ENCODE peak calls at places on chromosome X, in seven cellular contexts. One of them, this sample, is unnamed.

GRCh38 chrX:134801267-134801666 is 143.0 kb upstream of the PLAC1 start:
- DNase-seq in astrocyte of the cerebellum: no peak
- DNase-seq in Peyer's patch: no peak
- DNase-seq in osteoblast: no peak
- DNase-seq in neural progenitor cell: no peak
- DNase-seq in H1: no peak
- DNase-seq in CD4-positive, alpha-beta T cell: no peak
- DNase-seq in this sample: no peak

GRCh38 chrX:153408871-153409351 is 2.4 kb upstream of the ZFP92 start:
- DNase-seq in CD4-positive, alpha-beta T cell: no peak
- DNase-seq in neural progenitor cell: no peak
- DNase-seq in H1: no peak
- DNase-seq in astrocyte of the cerebellum: no peak
- DNase-seq in Peyer's patch: no peak
- DNase-seq in osteoblast: peak; percentile 79
- DNase-seq in this sample: no peak

GRCh38 chrX:63585936-63586335 is 199.1 kb downstream of the ARHGEF9 start:
- DNase-seq in H1: no peak
- DNase-seq in osteoblast: no peak
- DNase-seq in CD4-positive, alpha-beta T cell: no peak
- DNase-seq in astrocyte of the cerebellum: no peak
- DNase-seq in neural progenitor cell: no peak
- DNase-seq in Peyer's patch: no peak
- DNase-seq in this sample: no peak

GRCh38 chrX:71974916-71975315 is 64.3 kb downstream of the NHSL2 start:
- DNase-seq in neural progenitor cell: no peak
- DNase-seq in Peyer's patch: no peak
- DNase-seq in H1: no peak
- DNase-seq in astrocyte of the cerebellum: no peak
- DNase-seq in osteoblast: no peak
- DNase-seq in CD4-positive, alpha-beta T cell: no peak
- DNase-seq in this sample: no peak

GRCh38 chrX:41686788-41687187 is 2.0 kb upstream of the GPR34 start:
- DNase-seq in astrocyte of the cerebellum: no peak
- DNase-seq in osteoblast: no peak
- DNase-seq in neural progenitor cell: no peak
- DNase-seq in CD4-positive, alpha-beta T cell: no peak
- DNase-seq in Peyer's patch: no peak
- DNase-seq in H1: no peak
- DNase-seq in this sample: no peak

GRCh38 chrX:156001667-156002021 is 4.1 kb downstream of the IL9R start:
- DNase-seq in osteoblast: no peak
- DNase-seq in CD4-positive, alpha-beta T cell: no peak
- DNase-seq in H1: no peak
- DNase-seq in Peyer's patch: no peak
- DNase-seq in neural progenitor cell: no peak
- DNase-seq in astrocyte of the cerebellum: no peak
- DNase-seq in this sample: no peak

GRCh38 chrX:39948564-39948963 is 149.2 kb downstream of the BCOR start:
- DNase-seq in osteoblast: no peak
- DNase-seq in CD4-positive, alpha-beta T cell: no peak
- DNase-seq in neural progenitor cell: peak; percentile 22
- DNase-seq in Peyer's patch: no peak
- DNase-seq in H1: no peak
- DNase-seq in astrocyte of the cerebellum: no peak
- DNase-seq in this sample: no peak

GRCh38 chrX:23742174-23742692 is 843 bp downstream of the ACOT9 start:
- DNase-seq in CD4-positive, alpha-beta T cell: no peak
- DNase-seq in H1: no peak
- DNase-seq in Peyer's patch: no peak
- DNase-seq in neural progenitor cell: peak; percentile 36
- DNase-seq in astrocyte of the cerebellum: peak; percentile 36
- DNase-seq in osteoblast: peak; percentile 75
- DNase-seq in this sample: peak; percentile 56

GRCh38 chrX:18654873-18655836 is 16.8 kb downstream of the RS1 start:
- DNase-seq in Peyer's patch: no peak
- DNase-seq in osteoblast: no peak
- DNase-seq in astrocyte of the cerebellum: peak; percentile 20
- DNase-seq in neural progenitor cell: no peak
- DNase-seq in H1: no peak
- DNase-seq in CD4-positive, alpha-beta T cell: no peak
- DNase-seq in this sample: no peak

GRCh38 chrX:112888916-112889315 is 48.3 kb upstream of the AMOT start:
- DNase-seq in neural progenitor cell: peak; percentile 23
- DNase-seq in astrocyte of the cerebellum: no peak
- DNase-seq in osteoblast: peak; percentile 25
- DNase-seq in CD4-positive, alpha-beta T cell: no peak
- DNase-seq in Peyer's patch: no peak
- DNase-seq in H1: no peak
- DNase-seq in this sample: no peak

GRCh38 chrX:55451990-55452824 is at the start of gene MAGEH1:
- DNase-seq in H1: peak; percentile 62
- DNase-seq in neural progenitor cell: peak; percentile 73
- DNase-seq in CD4-positive, alpha-beta T cell: peak; percentile 68
- DNase-seq in osteoblast: peak; percentile 64
- DNase-seq in astrocyte of the cerebellum: peak; percentile 31
- DNase-seq in Peyer's patch: peak; percentile 74
- DNase-seq in this sample: peak; percentile 31

GRCh38 chrX:130738638-130739195 is 164.3 kb downstream of the ENOX2 start:
- DNase-seq in neural progenitor cell: peak; percentile 12
- DNase-seq in CD4-positive, alpha-beta T cell: no peak
- DNase-seq in osteoblast: no peak
- DNase-seq in Peyer's patch: no peak
- DNase-seq in H1: peak; percentile 47
- DNase-seq in astrocyte of the cerebellum: no peak
- DNase-seq in this sample: no peak

GRCh38 chrX:112512509-112512908 is 167.2 kb downstream of the LHFPL1 start:
- DNase-seq in neural progenitor cell: peak; percentile 18
- DNase-seq in osteoblast: no peak
- DNase-seq in astrocyte of the cerebellum: no peak
- DNase-seq in Peyer's patch: no peak
- DNase-seq in H1: no peak
- DNase-seq in CD4-positive, alpha-beta T cell: no peak
- DNase-seq in this sample: no peak

GRCh38 chrX:43644124-43644701 is 11.9 kb upstream of the MAOA start:
- DNase-seq in CD4-positive, alpha-beta T cell: no peak
- DNase-seq in H1: no peak
- DNase-seq in astrocyte of the cerebellum: peak; percentile 62
- DNase-seq in neural progenitor cell: peak; percentile 27
- DNase-seq in Peyer's patch: no peak
- DNase-seq in osteoblast: peak; percentile 78
- DNase-seq in this sample: no peak

GRCh38 chrX:20361081-20361889 is 94.6 kb upstream of the RPS6KA3 start:
- DNase-seq in H1: no peak
- DNase-seq in Peyer's patch: no peak
- DNase-seq in astrocyte of the cerebellum: no peak
- DNase-seq in neural progenitor cell: peak; percentile 17
- DNase-seq in osteoblast: no peak
- DNase-seq in CD4-positive, alpha-beta T cell: no peak
- DNase-seq in this sample: no peak

GRCh38 chrX:137565921-137566745 is at the start of gene ZIC3:
- DNase-seq in Peyer's patch: no peak
- DNase-seq in astrocyte of the cerebellum: peak; percentile 57
- DNase-seq in osteoblast: peak; percentile 89
- DNase-seq in H1: peak; percentile 84
- DNase-seq in neural progenitor cell: peak; percentile 88
- DNase-seq in CD4-positive, alpha-beta T cell: no peak
- DNase-seq in this sample: no peak

GRCh38 chrX:56762707-56763555 is 33.9 kb downstream of the NBDY start:
- DNase-seq in astrocyte of the cerebellum: no peak
- DNase-seq in Peyer's patch: no peak
- DNase-seq in neural progenitor cell: no peak
- DNase-seq in osteoblast: no peak
- DNase-seq in CD4-positive, alpha-beta T cell: no peak
- DNase-seq in H1: no peak
- DNase-seq in this sample: no peak

GRCh38 chrX:155755706-155756337 is 125.3 kb upstream of the VAMP7 start:
- DNase-seq in neural progenitor cell: no peak
- DNase-seq in CD4-positive, alpha-beta T cell: no peak
- DNase-seq in astrocyte of the cerebellum: no peak
- DNase-seq in H1: no peak
- DNase-seq in Peyer's patch: no peak
- DNase-seq in osteoblast: no peak
- DNase-seq in this sample: no peak

GRCh38 chrX:44343412-44343942 is at the start of gene EFHC2:
- DNase-seq in astrocyte of the cerebellum: no peak
- DNase-seq in osteoblast: peak; percentile 68
- DNase-seq in H1: peak; percentile 60
- DNase-seq in neural progenitor cell: peak; percentile 46
- DNase-seq in CD4-positive, alpha-beta T cell: peak; percentile 41
- DNase-seq in Peyer's patch: peak; percentile 53
- DNase-seq in this sample: no peak

GRCh38 chrX:72115380-72115779 is 16.3 kb downstream of the RTL5 start:
- DNase-seq in neural progenitor cell: peak; percentile 63
- DNase-seq in Peyer's patch: no peak
- DNase-seq in osteoblast: peak; percentile 48
- DNase-seq in H1: no peak
- DNase-seq in CD4-positive, alpha-beta T cell: no peak
- DNase-seq in astrocyte of the cerebellum: no peak
- DNase-seq in this sample: no peak

GRCh38 chrX:15946783-15947550 is 92.4 kb upstream of the AP1S2 start:
- DNase-seq in astrocyte of the cerebellum: peak; percentile 60
- DNase-seq in CD4-positive, alpha-beta T cell: no peak
- DNase-seq in neural progenitor cell: no peak
- DNase-seq in Peyer's patch: no peak
- DNase-seq in H1: no peak
- DNase-seq in osteoblast: no peak
- DNase-seq in this sample: peak; percentile 41

GRCh38 chrX:40637687-40638086 is 9.7 kb downstream of the CXorf38 start:
- DNase-seq in astrocyte of the cerebellum: no peak
- DNase-seq in CD4-positive, alpha-beta T cell: no peak
- DNase-seq in neural progenitor cell: no peak
- DNase-seq in H1: no peak
- DNase-seq in Peyer's patch: no peak
- DNase-seq in osteoblast: no peak
- DNase-seq in this sample: no peak

GRCh38 chrX:48578661-48579128 is 4.4 kb downstream of the RBM3 start:
- DNase-seq in astrocyte of the cerebellum: no peak
- DNase-seq in Peyer's patch: no peak
- DNase-seq in H1: no peak
- DNase-seq in osteoblast: no peak
- DNase-seq in neural progenitor cell: no peak
- DNase-seq in CD4-positive, alpha-beta T cell: no peak
- DNase-seq in this sample: no peak

DNA sequence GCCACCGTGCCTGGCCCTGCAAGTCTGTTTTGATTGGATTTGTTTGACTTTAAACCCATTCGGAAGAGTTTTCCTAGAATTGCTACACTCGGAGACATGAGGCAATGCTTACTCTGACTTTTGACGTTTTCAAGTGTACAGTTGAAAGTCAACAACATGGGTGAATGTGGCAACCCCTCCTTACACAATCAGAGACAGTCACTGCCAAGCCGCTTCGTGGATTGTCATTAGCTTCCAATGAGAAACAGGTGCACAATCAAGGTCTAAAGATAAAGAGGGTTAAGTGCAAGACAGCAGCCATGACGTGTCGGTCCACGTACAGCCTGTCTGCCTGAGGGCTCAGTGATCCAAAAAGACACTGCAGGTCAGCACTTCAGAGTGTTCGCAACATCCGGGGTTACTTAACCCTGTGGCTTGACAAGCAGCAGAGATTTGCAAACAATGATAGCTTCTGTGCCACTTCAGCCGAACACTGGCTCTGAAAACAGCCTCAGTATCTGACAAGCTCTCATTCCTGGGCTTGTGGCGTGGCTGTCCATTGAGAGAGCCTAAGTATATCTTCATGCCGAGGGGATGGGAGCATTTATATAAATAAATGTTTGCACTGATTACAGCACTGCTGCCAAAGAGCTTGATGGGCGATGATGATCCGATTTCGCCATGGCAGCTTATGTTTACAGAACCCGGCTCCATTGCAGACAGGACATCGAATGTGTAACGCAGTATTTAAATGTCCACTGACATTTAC is 180.0 kb downstream of the DHRSX start:
- DNase-seq in CD4-positive, alpha-beta T cell: no peak
- DNase-seq in Peyer's patch: no peak
- DNase-seq in neural progenitor cell: no peak
- DNase-seq in astrocyte of the cerebellum: no peak
- DNase-seq in osteoblast: no peak
- DNase-seq in H1: no peak
- DNase-seq in this sample: peak; percentile 89
- TF ChIP-seq CTCF in CD4-positive, alpha-beta T cell: no peak
- TF ChIP-seq CTCF in Peyer's patch: no peak
- TF ChIP-seq CTCF in neural progenitor cell: no peak
- TF ChIP-seq CTCF in astrocyte of the cerebellum: no peak
- TF ChIP-seq CTCF in osteoblast: no peak
- TF ChIP-seq CTCF in H1: no peak
- TF ChIP-seq CTCF in this sample: no peak

DNA sequence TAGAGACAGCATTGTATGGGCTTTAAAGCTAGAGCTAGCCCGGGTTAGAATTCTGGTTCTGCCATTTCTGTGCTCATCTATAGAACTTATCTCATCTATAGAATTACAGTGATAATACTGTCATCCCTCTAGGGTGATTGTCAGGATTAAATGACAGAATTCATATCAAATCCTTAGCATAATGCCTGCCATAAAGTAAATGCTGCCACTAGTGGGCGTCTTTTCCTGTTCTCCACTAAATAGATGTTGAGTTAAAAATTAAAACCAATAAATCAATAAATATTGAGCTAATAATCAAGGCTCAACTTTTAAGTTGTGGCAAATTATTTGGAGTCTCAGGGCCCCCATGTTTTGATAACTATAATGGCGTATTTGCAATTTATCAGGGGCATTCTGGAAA is 19.7 kb downstream of the GRIA3 start:
- DNase-seq in CD4-positive, alpha-beta T cell: no peak
- DNase-seq in astrocyte of the cerebellum: no peak
- DNase-seq in neural progenitor cell: no peak
- DNase-seq in H1: no peak
- DNase-seq in Peyer's patch: no peak
- DNase-seq in osteoblast: no peak
- DNase-seq in this sample: no peak
- TF ChIP-seq CTCF in CD4-positive, alpha-beta T cell: no peak
- TF ChIP-seq CTCF in astrocyte of the cerebellum: no peak
- TF ChIP-seq CTCF in neural progenitor cell: peak; percentile 33
- TF ChIP-seq CTCF in H1: no peak
- TF ChIP-seq CTCF in Peyer's patch: no peak
- TF ChIP-seq CTCF in osteoblast: no peak
- TF ChIP-seq CTCF in this sample: no peak

DNA sequence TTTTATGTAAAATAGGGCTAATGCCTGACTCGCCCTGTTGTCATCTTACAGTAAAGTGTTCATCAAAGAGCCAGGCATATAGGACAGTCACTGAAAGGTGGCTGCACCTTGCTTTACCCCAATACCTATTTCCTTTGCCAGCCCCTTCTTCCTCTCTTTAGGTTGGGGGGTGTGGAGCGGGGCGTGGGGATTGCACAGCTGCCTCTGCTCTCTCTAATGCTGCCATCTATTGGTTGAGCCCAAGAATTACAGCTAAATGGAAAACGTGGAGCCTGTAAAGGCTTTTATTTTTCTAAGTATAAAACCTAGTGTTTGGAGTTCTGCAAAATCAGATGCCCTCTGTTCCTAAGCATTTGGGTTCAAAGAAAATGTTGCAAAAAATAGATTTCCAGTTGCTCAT is 47.7 kb downstream of the ATG4A start:
- DNase-seq in CD4-positive, alpha-beta T cell: no peak
- DNase-seq in H1: no peak
- DNase-seq in neural progenitor cell: no peak
- DNase-seq in astrocyte of the cerebellum: no peak
- DNase-seq in Peyer's patch: no peak
- DNase-seq in osteoblast: peak; percentile 36
- DNase-seq in this sample: no peak
- TF ChIP-seq CTCF in CD4-positive, alpha-beta T cell: no peak
- TF ChIP-seq CTCF in H1: peak; percentile 34
- TF ChIP-seq CTCF in neural progenitor cell: peak; percentile 50
- TF ChIP-seq CTCF in astrocyte of the cerebellum: peak; percentile 45
- TF ChIP-seq CTCF in Peyer's patch: peak; percentile 13
- TF ChIP-seq CTCF in osteoblast: peak; percentile 64
- TF ChIP-seq CTCF in this sample: peak; percentile 47

GRCh38 chrX:85544609-85545008 is 165.1 kb upstream of the POF1B start:
- DNase-seq in Peyer's patch: no peak
- DNase-seq in osteoblast: no peak
- DNase-seq in astrocyte of the cerebellum: no peak
- DNase-seq in CD4-positive, alpha-beta T cell: no peak
- DNase-seq in neural progenitor cell: no peak
- DNase-seq in H1: no peak
- DNase-seq in this sample: no peak
- TF ChIP-seq CTCF in Peyer's patch: peak; percentile 35
- TF ChIP-seq CTCF in osteoblast: peak; percentile 46
- TF ChIP-seq CTCF in astrocyte of the cerebellum: peak; percentile 8
- TF ChIP-seq CTCF in CD4-positive, alpha-beta T cell: no peak
- TF ChIP-seq CTCF in neural progenitor cell: peak; percentile 58
- TF ChIP-seq CTCF in H1: no peak
- TF ChIP-seq CTCF in this sample: peak; percentile 36